ENCODE peak calls at places on chromosomes 6 and 20, in eight cellular contexts. H is fibroblast of pulmonary artery, R is osteoblast, X is Caco-2, A is A549, U is spleen, W is SK-N-MC, N is HFF-Myc. P is an unnamed sample.

GRCh38 chr6:166672146-166672545 is 45.1 kb upstream of the RPS6KA2 start:
- DNase-seq in H (no peak), R (no peak), X (no peak), A (no peak), U (no peak), W (no peak), N (no peak), P (no peak)

GRCh38 chr20:43979576-43979975 is 64.9 kb downstream of the TOX2 start:
- DNase-seq in H (no peak), R (no peak), X (no peak), A (no peak), U (no peak), W (no peak), N (no peak), P (no peak)

GRCh38 chr6:7770601-7771000 is 44.7 kb downstream of the BMP6 start:
- DNase-seq in H (no peak), R (no peak), X (no peak), A (no peak), U (no peak), W (no peak), N (no peak), P (no peak)

GRCh38 chr20:60883517-60883916 is 368.5 kb upstream of the CDH4 start:
- DNase-seq in H (no peak), R (no peak), X (no peak), A (no peak), U (no peak), W (no peak), N (no peak), P (no peak)

GRCh38 chr6:124854338-124854922 is 107.8 kb upstream of the RNF217 start:
- DNase-seq in H (peak), R (no peak), X (no peak), A (no peak), U (no peak), W (peak), N (no peak), P (no peak)

GRCh38 chr6:144262470-144263369 is 22.4 kb upstream of the UTRN start:
- DNase-seq in H (no peak), R (no peak), X (no peak), A (no peak), U (no peak), W (no peak), N (no peak), P (peak)

GRCh38 chr6:119129148-119129967 is 50.9 kb upstream of the FAM184A start:
- DNase-seq in H (peak), R (no peak), X (no peak), A (peak), U (no peak), W (peak), N (peak), P (no peak)

GRCh38 chr6:45714795-45715507 is 300.7 kb downstream of the CLIC5 start:
- DNase-seq in H (peak), R (peak), X (peak), A (peak), U (no peak), W (peak), N (peak), P (peak)

GRCh38 chr6:25612666-25613065 is 39.3 kb upstream of the SCGN start:
- DNase-seq in H (no peak), R (no peak), X (no peak), A (no peak), U (no peak), W (no peak), N (no peak), P (no peak)

GRCh38 chr6:134455319-134455718 is 137.4 kb upstream of the SGK1 start:
- DNase-seq in H (no peak), R (no peak), X (no peak), A (no peak), U (no peak), W (no peak), N (no peak), P (no peak)

GRCh38 chr6:49764571-49765236 is 20.5 kb upstream of the CRISP3 start:
- DNase-seq in H (no peak), R (no peak), X (no peak), A (no peak), U (no peak), W (no peak), N (no peak), P (no peak)

GRCh38 chr6:90326404-90327057 is 29.9 kb upstream of the BACH2 start:
- DNase-seq in H (no peak), R (no peak), X (no peak), A (no peak), U (no peak), W (no peak), N (no peak), P (no peak)

GRCh38 chr6:106145144-106145543 is 59.0 kb downstream of the PRDM1 start:
- DNase-seq in H (no peak), R (no peak), X (no peak), A (no peak), U (no peak), W (no peak), N (no peak), P (no peak)
- H3K4me3 ChIP-seq in H (no peak), R (no peak), X (no peak), A (no peak), U (no peak), W (no peak), N (no peak), P (no peak)

GRCh38 chr6:138541793-138542481 is 42.6 kb upstream of the NHSL1 start:
- DNase-seq in H (peak), R (no peak), X (no peak), A (no peak), U (no peak), W (peak), N (no peak), P (no peak)
- H3K4me3 ChIP-seq in H (peak), R (no peak), X (no peak), A (no peak), U (no peak), W (peak), N (no peak), P (no peak)

GRCh38 chr6:34466242-34467185 is 638 bp downstream of the PACSIN1 start:
- DNase-seq in H (no peak), R (no peak), X (no peak), A (no peak), U (peak), W (no peak), N (no peak), P (no peak)
- H3K4me3 ChIP-seq in H (no peak), R (peak), X (peak), A (no peak), U (peak), W (no peak), N (peak), P (no peak)

DNA sequence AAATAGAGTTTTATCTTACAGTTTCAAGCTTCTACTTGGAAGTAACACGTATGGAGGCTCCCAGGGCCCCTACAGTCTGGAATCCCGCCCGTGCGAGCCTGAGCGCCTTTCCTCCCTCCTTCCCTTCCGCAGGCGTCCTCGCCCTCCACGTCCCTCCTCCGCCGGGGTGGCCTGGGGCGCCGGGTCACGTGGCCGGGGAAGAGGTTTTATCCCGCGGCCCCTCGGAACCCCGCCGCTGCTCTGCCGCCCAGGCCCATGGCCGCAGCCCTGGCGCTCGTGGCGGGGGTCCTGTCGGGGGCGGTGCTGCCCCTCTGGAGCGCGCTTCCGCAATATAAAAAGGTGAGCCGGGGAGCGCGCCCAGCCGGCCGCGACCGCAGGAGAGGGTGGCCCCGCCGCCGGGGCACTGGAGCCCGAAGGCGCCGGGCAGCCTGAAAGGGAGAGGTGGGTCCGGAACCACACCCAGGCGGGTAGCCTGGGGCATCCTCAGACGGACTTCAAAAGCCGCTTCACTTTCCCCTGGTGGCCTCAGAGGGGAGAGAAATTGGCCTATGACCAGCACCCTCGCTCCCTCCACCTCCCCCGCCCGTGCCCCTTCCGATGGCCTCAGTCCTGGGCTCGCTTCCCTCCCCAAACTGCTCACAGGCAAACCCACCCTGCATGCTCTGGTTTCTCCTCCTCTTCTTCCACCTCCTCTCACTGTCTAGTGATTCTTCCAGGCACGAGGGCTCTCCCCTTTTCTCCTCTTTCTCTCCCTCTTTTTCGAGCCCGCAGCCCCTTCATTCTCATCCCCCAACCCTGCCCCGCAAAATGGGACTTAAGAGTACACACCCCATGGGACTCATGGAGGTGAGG is at the start of gene CLPSL2:
- DNase-seq in H (peak), R (peak), X (peak), A (peak), U (peak), W (no peak), N (no peak), P (no peak)
- H3K4me3 ChIP-seq in H (peak), R (peak), X (peak), A (peak), U (peak), W (peak), N (peak), P (peak)

GRCh38 chr6:42269974-42270510 is 52.4 kb upstream of the MRPS10 start:
- DNase-seq in H (no peak), R (no peak), X (no peak), A (no peak), U (no peak), W (no peak), N (no peak), P (no peak)
- H3K4me3 ChIP-seq in H (no peak), R (no peak), X (no peak), A (no peak), U (no peak), W (no peak), N (no peak), P (no peak)

P was measured in transverse colon.